ENCODE peak calls at places on chromosomes 3 and 15, in five cellular contexts. L is A673, V is transverse colon, M is stomach, H is left ventricle myocardium inferior. W is an unnamed sample. For H3K36me3, H3K9me3 and H3K4me1, the result is how much of the 10 kb centered on the place peaks cover.

GRCh38 chr15:63256433-63256884 is 20.9 kb upstream of the APH1B start:
- DNase-seq in L (peak), V (no peak), M (no peak), H (no peak), W (no peak)

GRCh38 chr3:68866157-68866556 is 66.2 kb downstream of the TAFA4 start:
- DNase-seq in L (no peak), V (no peak), M (no peak), H (no peak), W (no peak)

GRCh38 chr15:90002428-90002844 is 1.3 kb downstream of the ZNF710 start:
- DNase-seq in L (peak), V (peak), M (no peak), H (peak), W (no peak)

GRCh38 chr3:171846594-171846993 is 3.4 kb downstream of the TMEM212 start:
- DNase-seq in L (no peak), V (no peak), M (no peak), H (no peak), W (no peak)

GRCh38 chr15:90954712-90955671 is at the start of gene RCCD1:
- DNase-seq in L (peak), V (peak), M (peak), H (peak), W (peak)

GRCh38 chr3:127748754-127749327 is 73.5 kb downstream of the MGLL start:
- DNase-seq in L (no peak), V (no peak), M (no peak), H (no peak), W (no peak)

GRCh38 chr15:43943511-43943910 is 116.7 kb downstream of the WDR76 start:
- DNase-seq in L (no peak), V (no peak), M (no peak), H (no peak), W (no peak)

GRCh38 chr3:96201463-96201862 is 612.9 kb upstream of the EPHA6 start:
- DNase-seq in L (no peak), V (no peak), M (no peak), H (no peak), W (no peak)

GRCh38 chr3:127524300-127524896 is 66.1 kb downstream of the TPRA1 start:
- DNase-seq in L (no peak), V (no peak), M (no peak), H (no peak), W (peak)

GRCh38 chr3:28151608-28152228 is 89.7 kb upstream of the CMC1 start:
- DNase-seq in L (no peak), V (no peak), M (no peak), H (no peak), W (no peak)

GRCh38 chr15:81301815-81302399 is 22.0 kb downstream of the STARD5 start:
- DNase-seq in L (no peak), V (peak), M (peak), H (no peak), W (no peak)

GRCh38 chr3:29241855-29242254 is 39.0 kb upstream of the RBMS3 start:
- DNase-seq in L (no peak), V (no peak), M (no peak), H (no peak), W (no peak)

GRCh38 chr15:60179786-60180391 is 175.8 kb downstream of the FOXB1 start:
- DNase-seq in L (peak), V (peak), M (no peak), H (no peak), W (peak)

GRCh38 chr15:50219820-50220219 is 37.8 kb downstream of the SLC27A2 start:
- DNase-seq in L (no peak), V (no peak), M (no peak), H (no peak), W (no peak)

GRCh38 chr15:60695713-60696522 is 217.0 kb upstream of the ICE2 start:
- DNase-seq in L (no peak), V (no peak), M (no peak), H (no peak), W (peak)

GRCh38 chr15:60704129-60704528 is 225.2 kb upstream of the ICE2 start:
- DNase-seq in L (no peak), V (peak), M (no peak), H (no peak), W (peak)

GRCh38 chr3:178618197-178618596 is 82.0 kb downstream of the KCNMB2 start:
- DNase-seq in L (no peak), V (no peak), M (no peak), H (no peak), W (no peak)

GRCh38 chr3:139630532-139630931 is 47.2 kb downstream of the NMNAT3 start:
- DNase-seq in L (peak), V (no peak), M (no peak), H (no peak), W (no peak)

GRCh38 chr3:82002993-82003642 is 241.7 kb upstream of the GBE1 start:
- DNase-seq in L (no peak), V (no peak), M (no peak), H (no peak), W (no peak)

GRCh38 chr3:30503431-30503830 is 103.0 kb upstream of the TGFBR2 start:
- DNase-seq in L (no peak), V (no peak), M (no peak), H (no peak), W (no peak)

GRCh38 chr3:106765342-106765741 is 611.9 kb upstream of the CCDC54 start:
- DNase-seq in L (no peak), V (no peak), M (no peak), H (no peak), W (no peak)

GRCh38 chr3:57179580-57180410 is 14.6 kb upstream of the IL17RD start:
- DNase-seq in L (no peak), V (no peak), M (no peak), H (no peak), W (no peak)

GRCh38 chr15:69729167-69729748 is 276.6 kb downstream of the RPLP1 start:
- DNase-seq in L (peak), V (peak), M (peak), H (peak), W (peak)

GRCh38 chr3:107752202-107752990 is 229.6 kb downstream of the BBX start:
- DNase-seq in L (peak), V (no peak), M (no peak), H (no peak), W (no peak)

GRCh38 chr3:101667331-101667730 is 9.6 kb downstream of the ZBTB11 start:
- DNase-seq in L (no peak), V (no peak), M (no peak), H (no peak), W (no peak)

GRCh38 chr3:101667844-101668243 is 9.1 kb downstream of the ZBTB11 start:
- DNase-seq in L (no peak), V (no peak), M (no peak), H (no peak), W (no peak)

GRCh38 chr3:101665357-101665756 is 11.6 kb downstream of the ZBTB11 start:
- DNase-seq in L (no peak), V (no peak), M (no peak), H (no peak), W (no peak)

GRCh38 chr3:101671014-101671413 is 5.9 kb downstream of the ZBTB11 start:
- DNase-seq in L (no peak), V (no peak), M (no peak), H (no peak), W (no peak)

DNA sequence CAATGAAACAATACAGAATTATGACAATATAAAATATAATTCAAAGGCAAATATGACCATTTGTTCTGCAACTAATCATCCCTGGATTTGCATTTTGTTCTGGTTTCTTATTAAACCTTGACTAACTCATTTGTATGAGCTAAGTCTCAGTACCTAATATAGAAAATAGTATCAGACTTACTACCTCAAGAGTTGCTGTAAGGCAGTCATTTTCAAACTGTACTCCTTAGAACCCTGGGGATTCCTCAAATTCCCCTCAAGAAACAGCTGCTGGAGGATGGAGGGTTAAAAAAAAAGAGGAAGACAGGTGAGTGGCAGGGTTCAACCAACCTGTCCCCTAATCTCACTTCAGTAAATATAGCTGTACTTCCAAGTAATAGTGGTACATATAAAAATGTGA is 11.1 kb downstream of the ZBTB11 start:
- DNase-seq in L (no peak), V (no peak), M (no peak), H (no peak), W (no peak)
- H3K36me3 ChIP-seq in L (under half), V (half or more), M (half or more), H (half or more), W (under half)

DNA sequence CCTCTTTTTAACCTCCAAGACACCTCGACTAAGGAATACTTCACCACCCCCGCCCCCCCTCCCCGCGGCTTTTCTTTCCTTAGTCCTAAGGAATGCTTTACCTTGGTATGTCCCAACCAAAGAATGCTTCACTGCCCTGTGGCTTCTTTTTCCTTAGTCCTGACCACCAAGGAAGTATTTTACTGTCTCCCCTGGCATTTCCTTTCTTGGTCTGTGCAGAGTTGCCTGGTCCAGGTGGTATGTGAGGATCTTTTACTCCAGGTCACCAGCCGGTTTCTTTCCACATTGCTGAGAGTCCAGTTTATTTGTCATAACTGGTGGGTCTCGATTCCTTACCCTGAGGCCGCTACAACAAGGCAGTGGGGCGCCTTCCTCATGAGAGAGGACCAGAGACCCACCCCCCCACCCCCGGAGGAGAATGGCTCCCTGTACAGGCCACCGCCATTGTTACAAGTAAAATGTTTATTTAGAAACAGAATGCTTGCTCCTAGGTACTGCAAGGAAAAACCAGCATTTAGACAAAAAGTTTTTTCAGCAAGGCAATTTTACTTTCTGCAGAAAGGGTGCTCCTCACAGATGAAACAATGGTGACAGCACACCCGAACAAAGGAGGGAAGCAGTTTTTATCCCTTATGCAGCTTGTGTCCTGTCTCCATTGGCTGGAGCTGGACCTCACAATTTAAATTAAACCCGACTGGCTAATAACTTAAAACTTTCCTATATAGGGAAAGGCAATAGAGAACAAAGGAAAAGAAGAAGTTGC is 23.1 kb upstream of the MTHFS start:
- DNase-seq in L (no peak), V (no peak), M (no peak), H (no peak), W (no peak)
- H3K9me3 ChIP-seq in L (under half), V (half or more), M (half or more), H (half or more), W (under half)

GRCh38 chr3:5021571-5022092 is 42.4 kb downstream of the BHLHE40 start:
- DNase-seq in L (no peak), V (no peak), M (no peak), H (no peak), W (peak)

GRCh38 chr3:5022187-5022965 is 43.1 kb downstream of the BHLHE40 start:
- DNase-seq in L (no peak), V (no peak), M (no peak), H (no peak), W (no peak)

GRCh38 chr3:5019411-5020261 is 40.4 kb downstream of the BHLHE40 start:
- DNase-seq in L (no peak), V (peak), M (peak), H (no peak), W (no peak)

GRCh38 chr3:5021116-5021515 is 41.9 kb downstream of the BHLHE40 start:
- DNase-seq in L (no peak), V (no peak), M (no peak), H (no peak), W (no peak)

DNA sequence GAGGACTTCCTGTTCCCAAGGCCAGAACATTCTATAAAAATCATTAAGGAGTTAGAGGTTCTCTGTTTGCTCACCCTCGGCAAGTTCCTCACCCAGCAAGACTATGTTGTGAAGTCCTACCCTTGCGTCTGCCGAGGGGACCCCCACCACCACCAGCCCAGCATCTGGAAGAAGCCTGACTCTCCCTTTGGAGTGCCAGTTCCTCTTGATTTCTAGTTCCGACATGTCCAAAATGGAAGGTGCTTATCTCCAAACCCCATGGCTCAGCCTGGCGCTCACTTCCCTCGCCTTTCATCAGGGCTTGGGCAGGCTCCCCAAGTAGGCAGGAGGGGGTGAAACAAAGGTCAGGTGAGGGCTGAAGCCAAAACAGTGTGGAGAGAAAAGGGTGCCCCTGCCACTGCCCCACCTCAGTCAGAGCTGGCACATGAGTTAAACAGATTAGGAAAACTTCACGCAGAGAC is 41.1 kb downstream of the BHLHE40 start:
- DNase-seq in L (no peak), V (no peak), M (no peak), H (no peak), W (no peak)
- H3K4me1 ChIP-seq in L (under half), V (under half), M (half or more), H (under half), W (under half)

GRCh38 chr3:12603969-12604368 is 47.1 kb downstream of the MKRN2 start:
- DNase-seq in L (no peak), V (no peak), M (no peak), H (no peak), W (no peak)

GRCh38 chr3:12601072-12601471 is 44.2 kb downstream of the MKRN2 start:
- DNase-seq in L (no peak), V (no peak), M (no peak), H (no peak), W (no peak)

GRCh38 chr3:12598890-12599289 is 42.0 kb downstream of the MKRN2 start:
- DNase-seq in L (no peak), V (no peak), M (no peak), H (no peak), W (no peak)
- H3K36me3 ChIP-seq in L (half or more), V (half or more), M (half or more), H (half or more), W (half or more)

DNA sequence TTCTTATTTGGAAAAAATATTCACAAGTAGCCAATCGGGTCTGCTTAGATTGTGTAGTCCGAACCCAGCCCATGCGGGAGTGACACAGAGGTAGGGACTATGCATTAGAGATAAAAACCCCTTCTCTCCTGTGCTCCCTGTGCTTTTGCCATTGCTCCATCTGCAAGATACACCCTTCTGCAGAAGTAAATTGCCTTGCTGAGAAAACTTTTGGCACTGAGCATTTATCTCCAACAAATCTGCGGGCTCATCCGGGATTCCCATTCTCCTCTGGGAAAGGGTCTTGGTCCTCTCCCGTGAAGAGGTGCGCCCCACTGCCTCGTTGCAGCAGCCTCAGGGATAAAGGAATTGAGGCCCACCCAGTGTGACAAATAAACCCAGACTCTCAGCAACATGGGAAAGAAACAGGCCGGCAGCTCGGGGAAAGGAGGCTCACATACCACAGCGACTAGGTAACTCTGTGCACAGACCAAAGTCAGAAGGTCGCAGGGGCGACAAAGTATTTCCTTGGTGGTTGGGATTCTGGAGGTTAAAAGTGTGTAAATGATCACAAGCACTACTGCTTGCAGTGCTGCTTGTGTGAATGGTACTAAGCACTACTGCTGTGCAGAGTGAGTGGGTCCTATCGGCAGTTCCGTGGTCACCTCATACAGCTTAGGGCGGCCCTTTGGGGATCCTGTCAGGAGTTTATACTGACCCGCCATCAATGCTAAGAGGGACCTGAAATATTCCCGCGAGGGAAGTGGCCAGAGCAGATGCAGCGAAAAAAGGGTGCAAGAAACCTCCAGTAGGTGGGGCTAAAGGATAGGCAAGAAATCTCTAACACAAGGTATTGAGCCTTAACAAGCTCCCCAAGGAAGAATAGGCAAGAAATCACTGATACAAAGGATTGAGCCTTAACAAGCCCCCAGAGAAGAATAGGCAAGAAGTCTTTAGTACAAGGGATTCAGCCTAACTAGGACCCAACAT is 54.3 kb downstream of the GSK3B start:
- DNase-seq in L (no peak), V (no peak), M (no peak), H (no peak), W (no peak)
- H3K9me3 ChIP-seq in L (under half), V (under half), M (under half), H (under half), W (under half)

GRCh38 chr3:48467473-48468267 is 21.1 kb downstream of the ATRIP start:
- DNase-seq in L (no peak), V (no peak), M (no peak), H (no peak), W (no peak)
- H3K4me1 ChIP-seq in L (under half), V (half or more), M (half or more), H (half or more), W (under half)

W was measured in adrenal gland.